ENCODE peak calls at places on chromosomes 7 and 10, in four cellular contexts. T is K562, A is HL-60, Z is GM12878. W is an unnamed sample.
A peak's percentile ranks its signal among the peaks of the same experiment; 100 is the strongest.

GRCh38 chr7:75623390-75624133 is 115.2 kb downstream of the HIP1 start:
- DNase-seq in T (no peak), A (no peak), Z (no peak), W (no peak)

GRCh38 chr7:108517951-108518350 is 8.0 kb downstream of the PNPLA8 start:
- DNase-seq in T (no peak), A (no peak), Z (no peak), W (no peak)

GRCh38 chr7:50466815-50467569 is 16.8 kb upstream of the FIGNL1 start:
- DNase-seq in T (no peak), A (no peak), Z (no peak), W (no peak)

GRCh38 chr10:69792361-69792760 is 9.3 kb upstream of the COL13A1 start:
- DNase-seq in T (no peak), A (no peak), Z (no peak), W (no peak)

GRCh38 chr10:122062831-122063674 is 74.1 kb downstream of the TACC2 start:
- DNase-seq in T (peak; percentile 66), A (no peak), Z (no peak), W (no peak)

GRCh38 chr10:74921744-74922143 is 95.3 kb downstream of the KAT6B start:
- DNase-seq in T (peak; percentile 43), A (no peak), Z (no peak), W (no peak)

GRCh38 chr10:94451883-94452519 is 49.7 kb downstream of the TBC1D12 start:
- DNase-seq in T (no peak), A (no peak), Z (no peak), W (no peak)

GRCh38 chr10:124615259-124615658 is 128.9 kb downstream of the FAM53B start:
- DNase-seq in T (no peak), A (no peak), Z (no peak), W (no peak)

GRCh38 chr7:782718-783449 is 49.4 kb upstream of the SUN1 start:
- DNase-seq in T (no peak), A (no peak), Z (no peak), W (no peak)

GRCh38 chr7:1855396-1856160 is 185.5 kb downstream of the ELFN1 start:
- DNase-seq in T (no peak), A (no peak), Z (no peak), W (no peak)

GRCh38 chr7:121563177-121563576 is 167.1 kb upstream of the FAM3C start:
- DNase-seq in T (no peak), A (no peak), Z (no peak), W (no peak)

GRCh38 chr7:75806560-75807307 is 6.9 kb downstream of the CCL24 start:
- DNase-seq in T (no peak), A (no peak), Z (no peak), W (no peak)

GRCh38 chr10:13328588-13328987 is 19.5 kb downstream of the SEPHS1 start:
- DNase-seq in T (no peak), A (no peak), Z (no peak), W (no peak)

GRCh38 chr7:136139392-136139791 is 162.2 kb upstream of the MTPN start:
- DNase-seq in T (no peak), A (no peak), Z (no peak), W (no peak)

GRCh38 chr7:11082552-11083213 is 109.0 kb downstream of the PHF14 start:
- DNase-seq in T (no peak), A (no peak), Z (no peak), W (no peak)

GRCh38 chr7:29359480-29360093 is 165.0 kb downstream of the CHN2 start:
- DNase-seq in T (no peak), A (no peak), Z (no peak), W (no peak)

GRCh38 chr10:5466451-5466996 is 32.8 kb downstream of the CALML5 start:
- DNase-seq in T (peak; percentile 69), A (no peak), Z (no peak), W (no peak)

GRCh38 chr10:4671451-4672145 is 154.4 kb upstream of the AKR1E2 start:
- DNase-seq in T (no peak), A (no peak), Z (no peak), W (no peak)

GRCh38 chr10:124598773-124599587 is 137.4 kb downstream of the LHPP start:
- DNase-seq in T (no peak), A (no peak), Z (no peak), W (no peak)

GRCh38 chr7:117718116-117718515 is 155.1 kb downstream of the CTTNBP2 start:
- DNase-seq in T (no peak), A (no peak), Z (no peak), W (no peak)

GRCh38 chr7:1354661-1355567 is 104.4 kb downstream of the MICALL2 start:
- DNase-seq in T (no peak), A (no peak), Z (no peak), W (no peak)

GRCh38 chr7:150994141-150994837 is 3.5 kb downstream of the NOS3 start:
- DNase-seq in T (peak; percentile 92), A (peak; percentile 76), Z (no peak), W (no peak)

GRCh38 chr10:91032614-91033248 is 111.8 kb upstream of the ANKRD1 start:
- DNase-seq in T (no peak), A (peak; percentile 22), Z (no peak), W (no peak)

DNA sequence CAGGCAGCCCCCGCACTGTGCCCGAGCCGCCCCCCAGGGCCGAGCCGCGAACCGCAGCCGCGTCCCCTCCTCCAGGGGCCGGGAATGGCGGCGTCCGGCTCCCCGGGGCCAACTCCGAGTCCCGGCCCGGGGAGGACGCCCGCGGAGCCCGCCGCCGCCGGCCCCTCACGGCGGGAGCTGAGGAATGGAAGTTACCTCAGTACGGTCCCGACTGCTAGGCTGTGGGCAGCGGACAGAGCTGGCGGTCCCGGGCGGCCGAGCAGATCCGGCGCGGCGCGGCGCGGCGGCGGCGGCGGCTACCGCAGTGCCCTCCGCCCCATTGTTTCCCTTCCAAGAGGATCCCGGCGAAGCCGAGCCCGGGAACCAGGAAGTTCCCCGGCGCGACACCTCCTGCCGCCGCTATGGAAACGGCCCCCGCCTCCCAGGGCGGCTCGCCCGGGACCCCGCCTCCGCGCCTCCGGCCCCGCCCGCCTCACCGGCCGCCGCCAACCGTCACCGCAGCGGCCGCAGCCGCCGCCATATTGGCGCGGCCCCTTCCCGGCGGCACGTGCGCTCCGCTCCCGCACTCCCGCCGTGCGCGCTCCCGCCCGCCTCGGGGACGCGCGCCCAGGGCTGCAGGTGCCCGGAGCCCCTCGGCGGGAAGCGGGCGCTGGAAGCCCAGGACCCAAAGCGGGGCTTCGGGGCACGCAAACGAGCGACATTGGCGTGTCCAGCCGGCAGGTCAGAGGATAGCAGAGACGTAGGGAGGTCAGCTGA is at the start of gene USP6NL:
- DNase-seq in T (peak; percentile 92), A (peak; percentile 59), Z (no peak), W (peak; percentile 46)
- TF ChIP-seq POLR2AphosphoS5 in T (peak; percentile 60), A (no peak), Z (peak; percentile 25), W (peak; percentile 47)

DNA sequence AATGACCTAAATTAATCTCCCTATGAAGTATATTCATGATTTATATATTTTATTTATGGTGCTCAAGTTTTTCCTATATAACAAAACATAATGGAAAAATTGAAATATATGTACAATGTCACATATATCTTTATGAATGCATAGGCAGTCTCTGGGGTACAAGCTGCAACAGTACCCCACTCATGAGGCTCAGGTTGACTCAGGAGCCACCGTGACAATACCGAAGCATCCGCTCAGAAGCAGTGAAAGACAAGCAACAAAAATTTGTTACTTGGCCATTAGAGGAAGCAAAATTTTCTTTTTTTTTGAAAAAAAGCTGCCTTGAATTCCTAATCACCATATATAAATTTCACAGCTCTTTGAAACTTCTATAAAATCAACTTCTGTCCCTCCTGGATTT is 2.9 kb downstream of the NAMPT start:
- DNase-seq in T (no peak), A (no peak), Z (no peak), W (no peak)
- TF ChIP-seq SPI1 in T (no peak), A (no peak), Z (no peak), W (no peak)

GRCh38 chr10:49158399-49158798 is 24.6 kb upstream of the FAM170B start:
- DNase-seq in T (no peak), A (no peak), Z (no peak), W (no peak)

GRCh38 chr10:49160814-49161213 is 27.0 kb upstream of the FAM170B start:
- DNase-seq in T (no peak), A (no peak), Z (no peak), W (no peak)

GRCh38 chr10:49161411-49161997 is 26.7 kb downstream of the TMEM273 start:
- DNase-seq in T (peak; percentile 56), A (peak; percentile 62), Z (no peak), W (no peak)

GRCh38 chr10:49158915-49159314 is 25.1 kb upstream of the FAM170B start:
- DNase-seq in T (no peak), A (no peak), Z (no peak), W (no peak)

GRCh38 chr10:49160110-49160509 is 26.3 kb upstream of the FAM170B start:
- DNase-seq in T (no peak), A (no peak), Z (no peak), W (no peak)
- TF ChIP-seq POLR2AphosphoS5 in T (no peak), A (no peak), Z (no peak), W (no peak)

GRCh38 chr7:97009753-97010732 is 4.7 kb downstream of the DLX6 start:
- DNase-seq in T (no peak), A (no peak), Z (no peak), W (no peak)
- TF ChIP-seq SPI1 in T (no peak), A (no peak), Z (no peak), W (no peak)

GRCh38 chr7:123348700-123349099 is 148.9 kb upstream of the SLC13A1 start:
- DNase-seq in T (no peak), A (no peak), Z (no peak), W (no peak)

GRCh38 chr7:123341102-123341501 is 141.3 kb upstream of the SLC13A1 start:
- DNase-seq in T (no peak), A (no peak), Z (no peak), W (no peak)

GRCh38 chr7:123346771-123347170 is 147.0 kb upstream of the SLC13A1 start:
- DNase-seq in T (no peak), A (no peak), Z (no peak), W (no peak)

GRCh38 chr7:123343611-123344010 is 143.8 kb upstream of the SLC13A1 start:
- DNase-seq in T (no peak), A (no peak), Z (no peak), W (no peak)
- TF ChIP-seq POLR2AphosphoS5 in T (no peak), A (no peak), Z (no peak), W (no peak)

GRCh38 chr7:83040454-83040853 is 122.2 kb downstream of the PCLO start:
- DNase-seq in T (no peak), A (no peak), Z (no peak), W (no peak)
- TF ChIP-seq SPI1 in T (no peak), A (no peak), Z (no peak), W (no peak)

DNA sequence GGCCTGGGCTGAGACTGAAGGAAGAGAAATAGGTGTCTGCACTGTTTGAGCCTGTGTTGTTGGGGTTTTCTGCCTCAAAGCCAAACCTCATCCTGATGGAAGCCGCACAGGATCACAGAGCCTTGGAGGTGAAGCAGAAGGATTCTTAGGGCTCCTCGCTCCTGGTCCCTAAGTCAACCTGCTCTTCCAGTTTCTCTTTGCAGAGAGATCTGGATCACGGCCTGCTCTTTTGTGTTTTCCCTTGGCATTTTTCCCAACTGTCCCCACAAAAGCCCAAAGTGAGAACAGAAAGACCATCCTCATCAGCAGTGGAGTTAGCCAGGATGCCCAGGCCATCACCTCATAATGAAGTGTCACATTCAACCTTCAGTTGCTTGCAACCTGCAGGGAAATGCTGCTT is 20.3 kb upstream of the PPIA start:
- DNase-seq in T (no peak), A (no peak), Z (no peak), W (no peak)
- TF ChIP-seq POLR2AphosphoS5 in T (no peak), A (no peak), Z (no peak), W (no peak)